ENCODE peak calls at places on chromosomes 13 and 19, in seven cellular contexts. Y is H4; X is right lobe of liver; V is activated CD4-positive, alpha-beta T cell treated with anti-CD3 and anti-CD28 coated beads for 1 hour; R is HFF-Myc; D is fibroblast of lung; I is effector CD4-positive, alpha-beta T cell. M is an unnamed sample.
A peak's percentile ranks its signal among the peaks of the same experiment; 100 is the strongest.

GRCh38 chr19:10672529-10673150 is 18.5 kb downstream of the ILF3 start:
- DNase-seq in R (no peak), V (no peak), I (no peak), Y (no peak), D (peak; percentile 64), X (no peak), M (no peak)

GRCh38 chr19:11964858-11965645 is at the start of gene ZNF763:
- DNase-seq in V (peak; percentile 76), Y (no peak), R (no peak), X (peak; percentile 86), D (peak; percentile 81), I (peak; percentile 83), M (peak; percentile 72)

GRCh38 chr19:16615788-16616187 is 12.2 kb downstream of the MED26 start:
- DNase-seq in X (no peak), V (no peak), I (no peak), D (no peak), Y (no peak), R (no peak), M (peak; percentile 35)

GRCh38 chr13:29922896-29923295 is 72.5 kb upstream of the UBL3 start:
- DNase-seq in I (no peak), D (peak; percentile 51), X (no peak), Y (no peak), V (no peak), R (no peak), M (no peak)

GRCh38 chr19:3608750-3609322 is 2.2 kb upstream of the TBXA2R start:
- DNase-seq in X (peak; percentile 60), V (no peak), I (no peak), Y (no peak), R (no peak), D (no peak), M (peak; percentile 66)

GRCh38 chr13:98004107-98004506 is 50.6 kb downstream of the IPO5 start:
- DNase-seq in I (no peak), D (peak; percentile 91), V (no peak), X (no peak), Y (peak; percentile 72), R (no peak), M (no peak)

GRCh38 chr13:111399334-111399733 is 78.9 kb downstream of the TEX29 start:
- DNase-seq in V (no peak), Y (no peak), I (no peak), X (peak; percentile 32), R (no peak), D (no peak), M (no peak)

GRCh38 chr13:38348890-38349289 is 761 bp upstream of the UFM1 start:
- DNase-seq in V (no peak), Y (no peak), X (peak; percentile 37), R (no peak), I (peak; percentile 17), D (no peak), M (peak; percentile 50)

GRCh38 chr13:80946008-80946802 is 605.3 kb upstream of the SPRY2 start:
- DNase-seq in I (no peak), R (no peak), X (no peak), D (no peak), V (no peak), Y (no peak), M (peak; percentile 15)

GRCh38 chr19:31113250-31113685 is 236.0 kb downstream of the TSHZ3 start:
- DNase-seq in R (no peak), D (no peak), I (no peak), Y (peak; percentile 27), X (no peak), V (no peak), M (no peak)

GRCh38 chr19:39408392-39409206 is 2.0 kb downstream of the ZFP36 start:
- DNase-seq in R (no peak), D (peak; percentile 70), X (peak; percentile 63), V (peak; percentile 29), I (peak; percentile 35), Y (no peak), M (peak; percentile 37)

GRCh38 chr19:50875795-50876422 is 2.7 kb downstream of the KLK2 start:
- DNase-seq in X (no peak), R (no peak), I (no peak), Y (no peak), V (no peak), D (no peak), M (no peak)

GRCh38 chr13:91684746-91685145 is 286.3 kb downstream of the GPC5 start:
- DNase-seq in R (no peak), I (no peak), D (no peak), V (no peak), Y (no peak), X (no peak), M (no peak)

GRCh38 chr19:2722541-2723344 is 1.6 kb upstream of the DIRAS1 start:
- DNase-seq in R (no peak), I (no peak), X (no peak), V (no peak), Y (peak; percentile 62), D (peak; percentile 67), M (peak; percentile 62)

GRCh38 chr19:55165952-55166529 is 372 bp downstream of the DNAAF3 start:
- DNase-seq in X (peak; percentile 49), R (no peak), I (peak; percentile 27), D (peak; percentile 78), V (no peak), Y (peak; percentile 95), M (peak; percentile 91)

GRCh38 chr19:2661615-2662014 is 40.9 kb downstream of the GNG7 start:
- DNase-seq in I (no peak), D (no peak), V (no peak), X (no peak), Y (no peak), R (no peak), M (no peak)

GRCh38 chr13:40982772-40983171 is 36.3 kb downstream of the ELF1 start:
- DNase-seq in R (no peak), I (peak; percentile 53), X (no peak), D (peak; percentile 59), V (peak; percentile 42), Y (peak; percentile 4), M (peak; percentile 97)

GRCh38 chr13:45108716-45109706 is 11.3 kb upstream of the GTF2F2 start:
- DNase-seq in I (no peak), X (no peak), D (peak; percentile 19), V (no peak), Y (no peak), R (no peak), M (no peak)

M was measured in dermis blood vessel endothelial cell.